ENCODE peak calls at places on chromosome 7, in nine cellular contexts. M is GM23338, U is A549, F is H9, H is GM20000, S is PC-9, Z is ovary, T is cardiac muscle cell, D is astrocyte. Q is an unnamed sample.

GRCh38 chr7:85464042-85464651 is 277.3 kb upstream of the SEMA3D start:
- DNase-seq in M (peak; percentile 26), U (no peak), F (no peak), H (no peak), S (no peak), Z (no peak), T (no peak), D (no peak), Q (no peak)

GRCh38 chr7:108293190-108293612 is 163.0 kb downstream of the NRCAM start:
- DNase-seq in M (no peak), U (no peak), F (no peak), H (no peak), S (no peak), Z (no peak), T (no peak), D (peak; percentile 33), Q (peak; percentile 84)

GRCh38 chr7:94042381-94042780 is 38.2 kb upstream of the BET1 start:
- DNase-seq in M (no peak), U (no peak), F (no peak), H (peak; percentile 21), S (no peak), Z (no peak), T (no peak), D (no peak), Q (no peak)

GRCh38 chr7:11328309-11328708 is 354.6 kb downstream of the PHF14 start:
- DNase-seq in M (peak; percentile 20), U (no peak), F (no peak), H (no peak), S (no peak), Z (no peak), T (peak; percentile 29), D (peak; percentile 38), Q (no peak)

GRCh38 chr7:27192546-27193334 is 7.2 kb downstream of the HOXA13 start:
- DNase-seq in M (no peak), U (no peak), F (peak; percentile 30), H (no peak), S (no peak), Z (no peak), T (no peak), D (no peak), Q (no peak)

GRCh38 chr7:45867471-45867870 is 5.4 kb downstream of the CCDC201 start:
- DNase-seq in M (no peak), U (no peak), F (no peak), H (no peak), S (peak; percentile 34), Z (no peak), T (no peak), D (no peak), Q (no peak)

GRCh38 chr7:116691664-116692063 is 19.7 kb downstream of the MET start:
- DNase-seq in M (no peak), U (no peak), F (no peak), H (no peak), S (no peak), Z (no peak), T (peak; percentile 40), D (peak; percentile 52), Q (no peak)

GRCh38 chr7:98993024-98993897 is 114.9 kb downstream of the TRRAP start:
- DNase-seq in M (peak; percentile 47), U (peak; percentile 27), F (no peak), H (no peak), S (no peak), Z (no peak), T (no peak), D (no peak), Q (no peak)

GRCh38 chr7:100642534-100642907 is 1.2 kb upstream of the TFR2 start:
- DNase-seq in M (peak; percentile 90), U (peak; percentile 42), F (peak; percentile 70), H (peak; percentile 82), S (no peak), Z (no peak), T (no peak), D (no peak), Q (peak; percentile 32)
- TF ChIP-seq CTCF in M (no peak), U (no peak), F (no peak), H (no peak), S (no peak), Z (no peak), T (no peak), D (no peak), Q (no peak)

GRCh38 chr7:50142421-50143113 is 49.5 kb upstream of the ZPBP start:
- DNase-seq in M (peak; percentile 64), U (no peak), F (no peak), H (no peak), S (no peak), Z (no peak), T (peak; percentile 43), D (peak; percentile 11), Q (no peak)
- TF ChIP-seq CTCF in M (peak; percentile 79), U (peak; percentile 69), F (peak; percentile 84), H (peak; percentile 30), S (peak; percentile 86), Z (peak; percentile 65), T (peak; percentile 61), D (peak; percentile 64), Q (peak; percentile 26)

DNA sequence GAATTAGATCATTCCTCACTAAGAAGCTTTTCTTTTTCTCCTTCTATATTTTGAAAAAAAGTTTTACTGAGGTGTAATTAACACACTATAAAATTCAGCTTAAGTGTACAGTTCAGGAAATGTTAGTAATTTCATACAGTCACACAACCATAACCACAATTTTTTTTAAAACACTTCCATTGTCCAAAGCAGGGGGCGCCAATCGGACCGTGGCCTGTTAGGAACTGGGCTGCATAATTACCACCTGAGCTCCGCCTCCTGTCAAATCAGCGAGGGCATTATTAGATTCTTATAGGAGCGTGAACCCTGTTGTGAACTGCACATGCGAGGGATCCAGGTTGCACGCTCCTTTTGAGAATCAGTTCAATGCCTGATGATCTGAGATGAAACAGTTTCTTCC is 427.1 kb downstream of the TFEC start:
- DNase-seq in M (no peak), U (no peak), F (no peak), H (no peak), S (no peak), Z (no peak), T (no peak), D (no peak), Q (no peak)
- TF ChIP-seq CTCF in M (peak; percentile 54), U (no peak), F (peak; percentile 54), H (no peak), S (no peak), Z (no peak), T (no peak), D (no peak), Q (no peak)

DNA sequence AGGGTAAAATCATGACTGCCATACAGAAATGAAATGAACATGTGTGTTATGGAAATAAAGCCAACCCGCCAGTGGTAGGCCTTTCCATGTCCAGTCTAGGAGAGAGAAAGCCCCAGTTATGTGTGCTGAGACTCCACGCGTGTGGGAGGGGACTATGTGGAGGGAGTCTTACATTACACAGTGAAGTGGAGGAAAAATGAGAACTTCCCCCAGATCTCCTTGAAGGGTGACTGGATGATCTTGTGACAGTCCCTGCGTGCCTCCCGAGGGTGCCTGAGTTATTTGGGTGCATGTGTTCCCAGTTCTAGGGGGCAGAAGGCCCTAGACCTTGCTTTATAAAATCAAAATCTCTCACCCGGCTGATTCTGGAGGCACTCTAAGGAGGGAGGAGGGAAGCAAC is 24.2 kb downstream of the UPP1 start:
- DNase-seq in M (no peak), U (no peak), F (no peak), H (no peak), S (no peak), Z (no peak), T (no peak), D (no peak), Q (no peak)
- TF ChIP-seq CTCF in M (no peak), U (no peak), F (no peak), H (no peak), S (no peak), Z (no peak), T (no peak), D (no peak), Q (no peak)

DNA sequence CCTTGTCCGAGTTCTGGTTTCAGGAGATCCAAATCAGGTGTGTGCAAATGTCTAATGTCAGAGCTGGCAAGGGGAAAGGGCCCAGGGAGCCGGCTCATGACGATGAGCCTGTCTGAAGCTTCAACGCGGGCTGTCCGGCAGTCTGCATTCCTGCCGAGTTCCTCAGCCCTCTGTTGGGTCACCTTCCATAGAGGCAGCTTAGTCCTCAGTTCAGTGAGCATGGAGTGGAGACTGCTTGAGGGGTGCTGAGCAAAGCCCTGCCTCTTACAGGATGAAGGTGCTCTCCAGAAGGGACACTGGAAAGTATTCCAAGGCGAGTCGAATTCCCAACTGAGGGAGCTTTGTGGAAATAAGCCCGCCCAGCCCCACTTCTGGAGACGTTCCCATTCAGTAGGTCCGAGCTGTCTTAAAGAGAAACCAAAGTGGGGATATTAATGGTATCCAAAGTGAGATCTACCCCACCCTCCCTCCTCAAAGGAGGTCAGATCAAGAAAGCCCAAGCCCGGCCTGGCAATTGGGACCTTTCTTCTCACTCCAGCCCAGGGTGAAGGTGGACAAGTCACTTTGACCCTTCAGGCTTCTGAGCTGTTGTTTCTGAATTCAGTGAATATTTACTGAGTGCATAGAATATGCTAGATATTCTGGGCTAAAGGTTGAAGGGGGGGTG is 3.3 kb downstream of the EGFR start:
- DNase-seq in M (no peak), U (no peak), F (no peak), H (no peak), S (peak; percentile 86), Z (no peak), T (no peak), D (peak; percentile 68), Q (no peak)
- TF ChIP-seq CTCF in M (no peak), U (no peak), F (no peak), H (no peak), S (no peak), Z (no peak), T (no peak), D (no peak), Q (no peak)

DNA sequence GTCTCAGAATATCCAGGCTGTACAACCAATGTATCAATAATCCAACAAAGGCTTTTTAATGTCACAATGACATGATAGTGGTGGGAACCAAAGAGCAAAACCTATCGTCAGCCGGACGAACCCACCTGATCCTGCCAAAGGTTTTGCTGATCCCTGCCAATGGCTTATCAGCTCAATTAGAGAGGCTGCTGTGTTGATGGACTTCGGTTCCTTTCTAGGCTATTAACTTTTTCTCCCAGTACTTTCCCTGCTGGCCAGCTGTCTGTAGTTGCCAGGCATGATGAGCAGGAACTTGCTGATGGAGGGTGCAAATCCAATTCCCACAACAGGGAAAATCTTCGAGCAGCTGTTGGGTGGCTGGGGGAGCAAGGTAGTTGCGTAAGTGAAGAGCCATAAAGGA is 2.4 kb downstream of the LMOD2 start:
- DNase-seq in M (no peak), U (no peak), F (no peak), H (no peak), S (no peak), Z (no peak), T (no peak), D (no peak), Q (peak; percentile 67)
- TF ChIP-seq CTCF in M (no peak), U (no peak), F (no peak), H (no peak), S (no peak), Z (no peak), T (no peak), D (no peak), Q (no peak)

DNA sequence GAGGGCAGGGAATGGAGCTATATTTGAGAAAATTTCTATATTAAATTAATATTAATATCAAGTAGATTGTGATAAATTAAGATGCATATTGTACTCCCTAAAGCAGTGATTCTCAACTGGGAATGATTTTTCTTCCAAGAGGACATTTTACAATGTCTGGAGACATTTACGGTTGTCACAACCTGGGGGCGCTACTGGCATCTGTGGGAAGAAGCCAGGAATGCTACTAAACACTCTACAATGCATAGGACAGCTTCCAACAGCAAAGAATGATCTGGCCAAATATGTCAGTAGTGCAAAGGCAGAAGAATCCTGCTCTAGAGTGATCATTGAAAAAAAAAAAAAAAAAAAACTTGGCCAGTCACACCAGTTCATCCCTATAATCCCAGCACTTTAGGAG is 100.0 kb downstream of the LSM5 start:
- DNase-seq in M (peak; percentile 69), U (no peak), F (peak; percentile 33), H (no peak), S (peak; percentile 21), Z (no peak), T (no peak), D (no peak), Q (peak; percentile 15)
- TF ChIP-seq CTCF in M (peak; percentile 68), U (no peak), F (peak; percentile 61), H (no peak), S (no peak), Z (no peak), T (no peak), D (no peak), Q (peak; percentile 21)

Q was measured in WERI-Rb-1.